ENCODE peak calls at places on chromosome 7, in seven cellular contexts. U is Panc1, H is astrocyte of the spinal cord, M is NCI-H2029, D is hippocampal formation, N is AG09309, O is T-helper 17 cell. W is an unnamed sample.

GRCh38 chr7:1225462-1226154 is 7.1 kb upstream of the UNCX start:
- DNase-seq in U (no peak), H (no peak), M (no peak), D (no peak), N (no peak), O (peak; percentile 41), W (peak; percentile 45)

GRCh38 chr7:151368136-151368571 is 26.5 kb downstream of the NUB1 start:
- DNase-seq in U (peak; percentile 64), H (peak; percentile 68), M (peak; percentile 74), D (peak; percentile 48), N (peak; percentile 14), O (peak; percentile 72), W (peak; percentile 75)

GRCh38 chr7:74002474-74003017 is 25.4 kb upstream of the ELN start:
- DNase-seq in U (no peak), H (peak; percentile 78), M (no peak), D (no peak), N (peak; percentile 39), O (no peak), W (peak; percentile 29)

GRCh38 chr7:77796109-77796508 is 2.1 kb downstream of the TMEM60 start:
- DNase-seq in U (no peak), H (no peak), M (no peak), D (no peak), N (no peak), O (no peak), W (no peak)

GRCh38 chr7:15783971-15784693 is 97.6 kb upstream of the MEOX2 start:
- DNase-seq in U (no peak), H (no peak), M (no peak), D (peak; percentile 68), N (no peak), O (no peak), W (no peak)

GRCh38 chr7:75660566-75661215 is 78.0 kb downstream of the HIP1 start:
- DNase-seq in U (no peak), H (no peak), M (no peak), D (peak; percentile 83), N (no peak), O (no peak), W (no peak)

GRCh38 chr7:155882596-155882995 is 70.3 kb upstream of the SHH start:
- DNase-seq in U (no peak), H (peak; percentile 53), M (no peak), D (no peak), N (no peak), O (no peak), W (no peak)

GRCh38 chr7:73983437-73984164 is 44.4 kb upstream of the ELN start:
- DNase-seq in U (no peak), H (no peak), M (no peak), D (no peak), N (no peak), O (no peak), W (no peak)

GRCh38 chr7:2190531-2190930 is 42.2 kb downstream of the MAD1L1 start:
- DNase-seq in U (no peak), H (peak; percentile 62), M (no peak), D (no peak), N (no peak), O (no peak), W (no peak)

GRCh38 chr7:512541-513311 is 6.9 kb downstream of the PDGFA start:
- DNase-seq in U (no peak), H (peak; percentile 20), M (peak; percentile 75), D (no peak), N (no peak), O (no peak), W (no peak)

GRCh38 chr7:111743244-111743852 is 181.1 kb upstream of the IMMP2L start:
- DNase-seq in U (no peak), H (no peak), M (no peak), D (no peak), N (no peak), O (no peak), W (no peak)

GRCh38 chr7:66867198-66867790 is 53.7 kb upstream of the TMEM248 start:
- DNase-seq in U (no peak), H (no peak), M (no peak), D (no peak), N (no peak), O (no peak), W (no peak)

GRCh38 chr7:30521532-30521931 is 16.9 kb upstream of the GGCT start:
- DNase-seq in U (no peak), H (no peak), M (no peak), D (no peak), N (no peak), O (no peak), W (no peak)

GRCh38 chr7:158811894-158812293 is 17.4 kb downstream of the ESYT2 start:
- DNase-seq in U (no peak), H (no peak), M (no peak), D (no peak), N (no peak), O (no peak), W (no peak)

GRCh38 chr7:151954866-151955820 is 1.1 kb upstream of the GALNTL5 start:
- DNase-seq in U (no peak), H (no peak), M (no peak), D (no peak), N (no peak), O (no peak), W (no peak)

GRCh38 chr7:128361463-128362441 is at the start of gene PRRT4:
- DNase-seq in U (no peak), H (no peak), M (no peak), D (no peak), N (no peak), O (peak; percentile 33), W (peak; percentile 55)

GRCh38 chr7:120337308-120337907 is 64.4 kb downstream of the KCND2 start:
- DNase-seq in U (no peak), H (peak; percentile 3), M (no peak), D (no peak), N (no peak), O (no peak), W (no peak)

GRCh38 chr7:111042842-111043241 is 48.1 kb upstream of the LRRN3 start:
- DNase-seq in U (no peak), H (no peak), M (no peak), D (no peak), N (no peak), O (no peak), W (no peak)

GRCh38 chr7:25894902-25895791 is 256.9 kb upstream of the NFE2L3 start:
- DNase-seq in U (peak; percentile 20), H (peak; percentile 15), M (no peak), D (peak; percentile 39), N (no peak), O (peak; percentile 52), W (peak; percentile 46)

GRCh38 chr7:40887099-40887498 is 752.3 kb downstream of the SUGCT start:
- DNase-seq in U (no peak), H (peak; percentile 46), M (no peak), D (no peak), N (no peak), O (no peak), W (no peak)

GRCh38 chr7:8638076-8638475 is 204.7 kb downstream of the NXPH1 start:
- DNase-seq in U (no peak), H (peak; percentile 1), M (peak; percentile 98), D (peak; percentile 29), N (no peak), O (no peak), W (no peak)

GRCh38 chr7:129017264-129017663 is 37.6 kb downstream of the TNPO3 start:
- DNase-seq in U (no peak), H (no peak), M (no peak), D (no peak), N (no peak), O (no peak), W (no peak)

GRCh38 chr7:47534322-47535032 is 47.4 kb downstream of the TNS3 start:
- DNase-seq in U (peak; percentile 80), H (no peak), M (no peak), D (no peak), N (no peak), O (no peak), W (no peak)

GRCh38 chr7:66421830-66422229 is 206.9 kb upstream of the KCTD7 start:
- DNase-seq in U (no peak), H (no peak), M (no peak), D (no peak), N (no peak), O (no peak), W (no peak)

GRCh38 chr7:106032295-106032694 is 69.2 kb downstream of the CDHR3 start:
- DNase-seq in U (no peak), H (no peak), M (no peak), D (no peak), N (no peak), O (no peak), W (no peak)

GRCh38 chr7:46383605-46384004 is 462.5 kb upstream of the IGFBP3 start:
- DNase-seq in U (no peak), H (peak; percentile 51), M (no peak), D (no peak), N (peak; percentile 4), O (no peak), W (no peak)

GRCh38 chr7:5457245-5457735 is 33.7 kb upstream of the TNRC18 start:
- DNase-seq in U (no peak), H (no peak), M (no peak), D (no peak), N (no peak), O (no peak), W (no peak)